ENCODE peak calls at places on chromosomes 16 and 17, in ten cellular contexts. N is pancreas; J is aorta; S is CD4-positive, alpha-beta T cell; I is HepG2; P is CD4-positive, CD25-positive, alpha-beta regulatory T cell; U is activated naive CD8-positive, alpha-beta T cell treated with anti-CD3 and anti-CD28 coated beads, Interleukin-2, amount 50 U/mL, for 24 hours; Y is activated CD8-positive, alpha-beta memory T cell treated with anti-CD3 and anti-CD28 coated beads, Interleukin-2, amount 10 ng/mL, durations not matched to agents 7 days and 5 days; Q is stimulated activated naive CD8-positive, alpha-beta T cell treated with anti-CD3 and anti-CD28 coated beads, Interleukin-15, Interleukin-2, amounts not matched to agents 100 U/mL and 50 U/mL, for 24 hours; V is activated T-cell treated with anti-CD3 and anti-CD28 coated beads, Interleukin-2, amount 50 U/mL, for 4 hours. E is an unnamed sample.

GRCh38 chr16:81997738-81998137 is 13.5 kb downstream of the SDR42E1 start:
- ATAC-seq in S (no peak), J (no peak), U (no peak), Q (no peak), P (no peak), Y (no peak), V (no peak), N (peak; percentile 14), I (peak; percentile 36), E (peak; percentile 91)

GRCh38 chr17:53630638-53631037 is 192.1 kb upstream of the KIF2B start:
- ATAC-seq in J (no peak), Y (no peak), I (no peak), V (no peak), P (no peak), N (no peak), S (no peak), U (no peak), Q (no peak), E (no peak)

GRCh38 chr16:72400257-72401078 is 228.5 kb upstream of the PMFBP1 start:
- ATAC-seq in I (peak; percentile 82), N (peak; percentile 82), J (peak; percentile 71), S (no peak), U (no peak), V (no peak), P (no peak), Q (peak; percentile 57), Y (peak; percentile 53), E (peak; percentile 78)

GRCh38 chr17:9427460-9428315 is 147.9 kb downstream of the STX8 start:
- ATAC-seq in P (no peak), I (no peak), S (no peak), J (peak; percentile 41), Y (no peak), V (no peak), U (no peak), Q (no peak), N (no peak), E (no peak)

GRCh38 chr17:48603959-48604769 is 622 bp downstream of the HOXB6 start:
- ATAC-seq in Y (no peak), Q (no peak), U (no peak), S (no peak), J (peak; percentile 78), V (no peak), P (no peak), N (peak; percentile 46), I (no peak), E (no peak)

GRCh38 chr16:3856367-3857141 is 24.0 kb downstream of the CREBBP start:
- ATAC-seq in V (no peak), I (no peak), Y (no peak), N (peak; percentile 36), S (no peak), Q (no peak), P (no peak), J (no peak), U (no peak), E (peak; percentile 24)

GRCh38 chr17:58785097-58785496 is 29.4 kb downstream of the PPM1E start:
- ATAC-seq in V (no peak), Q (no peak), S (no peak), P (no peak), U (no peak), Y (no peak), J (no peak), I (no peak), N (no peak), E (no peak)

GRCh38 chr17:78366109-78366848 is 6.4 kb upstream of the SOCS3 start:
- ATAC-seq in N (no peak), U (no peak), S (no peak), J (no peak), Q (no peak), I (peak; percentile 31), V (no peak), P (no peak), Y (no peak), E (no peak)

GRCh38 chr17:74892974-74893911 is at the start of gene FADS6:
- ATAC-seq in I (peak; percentile 61), U (no peak), P (peak; percentile 30), Q (no peak), S (peak; percentile 68), J (no peak), V (peak; percentile 62), N (peak; percentile 51), Y (peak; percentile 47), E (peak; percentile 50)

GRCh38 chr17:48335858-48336500 is 94.0 kb downstream of the SKAP1 start:
- ATAC-seq in N (no peak), P (peak; percentile 45), Y (peak; percentile 63), U (no peak), Q (no peak), I (no peak), S (peak; percentile 66), V (peak; percentile 43), J (no peak), E (peak; percentile 65)

GRCh38 chr16:58280846-58281301 is 14.0 kb downstream of the PRSS54 start:
- ATAC-seq in J (no peak), V (no peak), P (no peak), S (no peak), N (no peak), U (no peak), I (no peak), Y (no peak), Q (no peak), E (peak; percentile 76)

GRCh38 chr16:33059206-33059605 is 134.8 kb upstream of the TP53TG3C start:
- ATAC-seq in Y (no peak), P (no peak), I (no peak), U (no peak), Q (no peak), J (no peak), S (no peak), N (no peak), V (no peak), E (no peak)

GRCh38 chr16:19639986-19640421 is 78.0 kb downstream of the KNOP1 start:
- ATAC-seq in I (no peak), V (no peak), P (peak; percentile 45), U (peak; percentile 54), S (peak; percentile 84), Y (no peak), Q (peak; percentile 36), J (no peak), N (no peak), E (no peak)

GRCh38 chr17:39636587-39636926 is 387 bp upstream of the STARD3 start:
- ATAC-seq in P (no peak), J (no peak), I (no peak), S (peak; percentile 14), Q (peak; percentile 1), N (no peak), U (peak; percentile 6), Y (no peak), V (no peak), E (peak; percentile 7)

GRCh38 chr16:89618114-89618999 is 4.9 kb downstream of the DPEP1 start:
- ATAC-seq in S (no peak), Q (no peak), V (no peak), I (no peak), U (no peak), P (no peak), Y (no peak), N (no peak), J (no peak), E (no peak)

GRCh38 chr16:68257251-68257905 is 6.9 kb upstream of the SLC7A6 start:
- ATAC-seq in N (peak; percentile 13), U (no peak), J (no peak), S (peak; percentile 83), I (peak; percentile 8), Y (no peak), P (no peak), Q (no peak), V (no peak), E (no peak)

GRCh38 chr17:78717431-78717980 is 64.6 kb downstream of the CYTH1 start:
- ATAC-seq in P (no peak), Y (no peak), J (peak; percentile 59), U (no peak), Q (no peak), I (peak; percentile 68), N (peak; percentile 72), V (no peak), S (no peak), E (peak; percentile 74)

GRCh38 chr16:10752843-10753523 is 9.3 kb downstream of the NUBP1 start:
- ATAC-seq in P (peak; percentile 30), U (no peak), S (no peak), V (no peak), I (no peak), Q (peak; percentile 20), J (no peak), N (peak; percentile 34), Y (no peak), E (no peak)

GRCh38 chr16:23827245-23827543 is 8.6 kb upstream of the PRKCB start:
- ATAC-seq in U (peak; percentile 83), N (no peak), Y (peak; percentile 79), V (peak; percentile 96), P (peak; percentile 44), J (no peak), Q (peak; percentile 82), I (no peak), S (peak; percentile 54), E (no peak)

E was measured in SK-N-SH treated with all-trans-retinoic acid at 6 μM for 48 hours.